ENCODE peak calls at places on chromosomes 7 and 10, in four cellular contexts. Z, U, D and K are unnamed samples.

GRCh38 chr7:22563621-22564241 is 63.7 kb upstream of the STEAP1B start:
- DNase-seq in Z (no peak), U (peak; percentile 28), D (no peak), K (no peak)

GRCh38 chr10:103273026-103273425 is 3.9 kb upstream of the INA start:
- DNase-seq in Z (peak; percentile 95), U (no peak), D (peak; percentile 100), K (no peak)

GRCh38 chr10:82981137-82981723 is 1106.2 kb downstream of the NRG3 start:
- DNase-seq in Z (peak; percentile 12), U (no peak), D (peak; percentile 13), K (no peak)

GRCh38 chr7:73668103-73668937 is 689 bp downstream of the VPS37D start:
- DNase-seq in Z (no peak), U (no peak), D (no peak), K (no peak)

GRCh38 chr10:28307267-28307666 is 4.4 kb upstream of the MPP7 start:
- DNase-seq in Z (no peak), U (no peak), D (no peak), K (no peak)

GRCh38 chr7:22855049-22855392 is 32.4 kb upstream of the TOMM7 start:
- DNase-seq in Z (no peak), U (no peak), D (no peak), K (no peak)

GRCh38 chr7:69402696-69403095 is 195.6 kb upstream of the AUTS2 start:
- DNase-seq in Z (no peak), U (no peak), D (no peak), K (no peak)

GRCh38 chr7:26580666-26581065 is 283.7 kb downstream of the SKAP2 start:
- DNase-seq in Z (no peak), U (no peak), D (no peak), K (no peak)

GRCh38 chr10:121311812-121312443 is 286.3 kb downstream of the FGFR2 start:
- DNase-seq in Z (no peak), U (no peak), D (no peak), K (no peak)

GRCh38 chr10:86254526-86255174 is 111.9 kb downstream of the GRID1 start:
- DNase-seq in Z (peak; percentile 40), U (no peak), D (no peak), K (no peak)

GRCh38 chr7:108497082-108497725 is 28.7 kb downstream of the PNPLA8 start:
- DNase-seq in Z (peak; percentile 54), U (peak; percentile 22), D (peak; percentile 33), K (peak; percentile 79)

GRCh38 chr10:3764626-3765375 is 20.2 kb downstream of the KLF6 start:
- DNase-seq in Z (no peak), U (no peak), D (no peak), K (no peak)

GRCh38 chr7:93773446-93773845 is 117.1 kb downstream of the TFPI2 start:
- DNase-seq in Z (no peak), U (no peak), D (no peak), K (no peak)

GRCh38 chr7:73707045-73707631 is 12.3 kb downstream of the STX1A start:
- DNase-seq in Z (no peak), U (peak; percentile 79), D (no peak), K (peak; percentile 33)

GRCh38 chr10:121357323-121357835 is 240.9 kb downstream of the FGFR2 start:
- DNase-seq in Z (no peak), U (no peak), D (no peak), K (no peak)

GRCh38 chr10:133254421-133255120 is 16.9 kb downstream of the VENTX start:
- DNase-seq in Z (no peak), U (no peak), D (no peak), K (no peak)

GRCh38 chr10:5589963-5590511 is 65.3 kb downstream of the CALML3 start:
- DNase-seq in Z (peak; percentile 62), U (no peak), D (no peak), K (no peak)

GRCh38 chr10:86355571-86356038 is 11.0 kb downstream of the GRID1 start:
- DNase-seq in Z (no peak), U (peak; percentile 19), D (no peak), K (no peak)

GRCh38 chr10:77960829-77961329 is 34.3 kb upstream of the DLG5 start:
- DNase-seq in Z (no peak), U (no peak), D (no peak), K (no peak)

GRCh38 chr7:141920281-141920680 is 4.1 kb downstream of the OR9A4 start:
- DNase-seq in Z (no peak), U (no peak), D (no peak), K (no peak)

GRCh38 chr10:76651148-76651547 is 986.5 kb downstream of the KCNMA1 start:
- DNase-seq in Z (no peak), U (no peak), D (no peak), K (no peak)

GRCh38 chr7:123635551-123636359 is 19.9 kb upstream of the LMOD2 start:
- DNase-seq in Z (peak; percentile 44), U (no peak), D (peak; percentile 49), K (no peak)